ENCODE peak calls at places on chromosomes 2 and 18, in eight cellular contexts. B is tibial nerve, U is endodermal cell, H is RWPE1, Q is Caco-2, G is bronchial epithelial cell, T is GM12865, D is uterus. K is an unnamed sample.

GRCh38 chr2:53751728-53752127 is 15.9 kb upstream of the CHAC2 start:
- DNase-seq in B (no peak), D (no peak), H (peak; percentile 73), G (peak; percentile 92), T (peak; percentile 53), Q (no peak), U (no peak), K (peak; percentile 42)

GRCh38 chr2:100835253-100835652 is 15.3 kb downstream of the NPAS2 start:
- DNase-seq in B (no peak), G (no peak), D (no peak), T (no peak), U (no peak), Q (no peak), H (no peak), K (no peak)

GRCh38 chr2:185144159-185144919 is 546.0 kb downstream of the ZNF804A start:
- DNase-seq in T (no peak), H (no peak), U (no peak), Q (no peak), B (no peak), D (no peak), G (no peak), K (no peak)

GRCh38 chr2:112846056-112846455 is 9.5 kb upstream of the IL1B start:
- DNase-seq in U (peak; percentile 22), H (no peak), Q (no peak), T (no peak), D (no peak), G (no peak), B (no peak), K (no peak)

GRCh38 chr2:172995323-172996244 is 80.1 kb upstream of the MAP3K20 start:
- DNase-seq in B (peak; percentile 62), G (peak; percentile 93), T (no peak), D (peak; percentile 45), Q (peak; percentile 79), H (peak; percentile 87), U (no peak), K (no peak)

GRCh38 chr2:158602027-158602426 is 145.3 kb downstream of the PKP4 start:
- DNase-seq in T (no peak), D (no peak), Q (no peak), B (no peak), U (no peak), H (no peak), G (peak; percentile 37), K (no peak)

GRCh38 chr2:37847792-37848191 is 77.3 kb upstream of the RMDN2 start:
- DNase-seq in H (peak; percentile 14), G (peak; percentile 67), T (no peak), Q (no peak), U (no peak), D (no peak), B (no peak), K (no peak)

GRCh38 chr2:109020217-109020637 is 31.2 kb upstream of the EDAR start:
- DNase-seq in B (no peak), G (no peak), Q (peak; percentile 47), D (no peak), U (no peak), T (no peak), H (no peak), K (no peak)

GRCh38 chr2:238839428-238839827 is 8.5 kb upstream of the TWIST2 start:
- DNase-seq in T (no peak), G (no peak), D (no peak), Q (no peak), H (no peak), B (no peak), U (no peak), K (no peak)

GRCh38 chr2:53004413-53004812 is 763.2 kb upstream of the CHAC2 start:
- DNase-seq in Q (no peak), T (no peak), B (no peak), U (no peak), D (no peak), H (no peak), G (no peak), K (no peak)

GRCh38 chr18:5628512-5629255 is 84.9 kb upstream of the EPB41L3 start:
- DNase-seq in D (peak; percentile 39), T (no peak), Q (peak; percentile 54), G (no peak), U (peak; percentile 79), B (no peak), H (no peak), K (peak; percentile 45)

GRCh38 chr2:220891405-220891804 is 680.7 kb downstream of the EPHA4 start:
- DNase-seq in Q (peak; percentile 16), U (peak; percentile 52), H (peak; percentile 91), D (no peak), T (no peak), B (no peak), G (peak; percentile 94), K (no peak)

DNA sequence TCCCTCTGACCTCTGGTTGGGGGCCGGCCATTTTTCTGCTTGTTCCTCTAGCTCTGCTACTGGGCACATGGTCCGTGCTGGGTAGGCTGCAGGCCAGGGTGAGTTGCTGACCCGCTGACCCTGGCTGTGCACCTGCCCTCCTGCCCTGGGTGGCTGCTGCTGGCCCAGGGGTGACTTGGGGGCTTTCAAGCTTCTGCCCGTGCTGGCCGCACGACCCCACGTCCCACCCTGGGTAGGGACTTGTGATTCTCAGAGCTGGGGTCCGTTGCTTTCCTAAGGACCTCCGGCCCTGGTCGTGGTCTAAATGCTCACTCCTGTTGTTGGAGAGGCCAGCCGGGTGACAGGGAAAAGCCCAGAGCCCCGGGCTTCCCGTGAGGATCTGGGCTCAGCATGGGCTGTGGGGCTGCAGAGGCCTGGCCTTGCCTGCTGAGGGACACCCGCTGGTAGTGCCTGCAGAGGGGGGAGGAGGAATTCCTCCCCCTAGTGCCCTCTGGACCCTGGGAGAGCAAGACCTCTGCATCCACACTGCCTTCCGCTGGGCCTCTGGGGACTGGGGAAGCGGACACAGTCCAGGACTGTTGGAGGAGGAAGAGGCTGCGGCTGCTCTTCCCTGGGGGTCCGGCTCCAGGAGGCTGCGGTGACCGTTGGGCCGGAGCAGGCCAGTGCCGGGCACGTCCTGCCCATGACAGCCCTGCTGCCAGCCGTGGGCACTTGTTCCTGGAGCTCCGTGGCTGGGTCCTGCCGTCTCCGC is 6.3 kb upstream of the GAL3ST2 start:
- DNase-seq in Q (peak; percentile 54), H (no peak), U (peak; percentile 69), G (no peak), D (no peak), B (no peak), T (no peak), K (peak; percentile 15)
- TF ChIP-seq CTCF in Q (no peak), H (no peak), U (no peak), G (no peak), D (no peak), B (no peak), T (no peak), K (no peak)

DNA sequence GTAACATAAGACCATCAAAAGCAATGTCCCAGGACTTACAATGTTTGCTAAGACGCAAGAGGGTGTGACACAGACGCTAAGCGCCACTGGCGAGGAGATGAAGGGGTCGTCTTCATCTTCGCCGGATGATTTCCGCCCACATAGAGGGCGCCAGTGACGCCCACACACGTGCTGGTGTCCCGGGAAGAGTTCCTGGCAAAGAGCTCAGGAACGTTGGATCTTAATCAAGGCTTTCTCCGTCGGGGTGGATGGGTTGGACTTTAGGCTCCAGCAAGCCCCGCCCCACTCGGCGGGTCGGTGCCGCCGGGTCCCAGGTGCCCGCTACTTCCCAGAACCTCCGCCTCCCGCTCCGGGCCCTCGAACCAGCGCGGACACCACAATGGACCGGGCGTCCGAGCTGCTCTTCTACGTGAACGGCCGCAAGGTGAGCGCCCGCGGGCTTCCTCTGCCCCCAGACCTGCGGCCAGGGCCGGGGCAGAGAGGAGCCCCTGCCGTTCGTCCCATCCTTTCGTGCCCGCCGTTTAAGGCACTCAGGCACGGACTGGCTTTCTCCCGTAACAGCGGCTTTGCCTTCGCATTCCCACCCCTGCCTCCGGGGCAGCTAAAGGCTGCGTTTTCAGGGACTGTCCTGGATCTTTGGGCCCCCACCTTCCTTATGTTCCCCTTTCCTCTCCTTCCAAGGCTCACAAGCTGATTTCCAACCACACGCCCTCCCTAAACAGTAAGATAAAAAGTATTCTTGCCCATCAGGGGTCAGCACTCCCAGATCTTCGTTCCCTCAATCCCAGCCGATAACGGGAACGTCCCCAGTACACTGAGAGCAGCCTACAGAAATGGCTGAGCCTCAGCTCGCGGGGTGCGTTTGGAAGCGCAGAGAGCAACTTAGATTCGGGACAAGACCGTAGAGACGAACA is at the start of gene AOX1:
- DNase-seq in B (peak; percentile 78), H (peak; percentile 66), T (peak; percentile 3), Q (no peak), D (peak; percentile 71), U (peak; percentile 92), G (peak; percentile 44), K (peak; percentile 37)
- TF ChIP-seq CTCF in B (no peak), H (peak; percentile 6), T (no peak), Q (no peak), D (no peak), U (peak; percentile 41), G (peak; percentile 10), K (no peak)

GRCh38 chr18:55510809-55511208 is 77.2 kb downstream of the TCF4 start:
- DNase-seq in D (peak; percentile 42), T (no peak), U (no peak), H (no peak), Q (no peak), G (peak; percentile 54), B (peak; percentile 58), K (no peak)

GRCh38 chr18:55513199-55513598 is 74.8 kb downstream of the TCF4 start:
- DNase-seq in T (no peak), U (no peak), B (no peak), H (no peak), Q (no peak), D (no peak), G (peak; percentile 69), K (no peak)

GRCh38 chr18:55511277-55511676 is 76.7 kb downstream of the TCF4 start:
- DNase-seq in T (no peak), U (no peak), G (no peak), H (no peak), B (no peak), Q (no peak), D (no peak), K (no peak)

GRCh38 chr18:55508637-55509036 is 79.4 kb downstream of the TCF4 start:
- DNase-seq in Q (no peak), D (no peak), H (no peak), U (no peak), G (no peak), B (no peak), T (no peak), K (no peak)

GRCh38 chr18:55509631-55510372 is 78.2 kb downstream of the TCF4 start:
- DNase-seq in T (peak; percentile 83), D (no peak), U (no peak), G (peak; percentile 83), H (no peak), B (no peak), Q (no peak), K (peak; percentile 45)
- TF ChIP-seq CTCF in T (no peak), D (no peak), U (no peak), G (no peak), H (no peak), B (no peak), Q (no peak), K (no peak)

DNA sequence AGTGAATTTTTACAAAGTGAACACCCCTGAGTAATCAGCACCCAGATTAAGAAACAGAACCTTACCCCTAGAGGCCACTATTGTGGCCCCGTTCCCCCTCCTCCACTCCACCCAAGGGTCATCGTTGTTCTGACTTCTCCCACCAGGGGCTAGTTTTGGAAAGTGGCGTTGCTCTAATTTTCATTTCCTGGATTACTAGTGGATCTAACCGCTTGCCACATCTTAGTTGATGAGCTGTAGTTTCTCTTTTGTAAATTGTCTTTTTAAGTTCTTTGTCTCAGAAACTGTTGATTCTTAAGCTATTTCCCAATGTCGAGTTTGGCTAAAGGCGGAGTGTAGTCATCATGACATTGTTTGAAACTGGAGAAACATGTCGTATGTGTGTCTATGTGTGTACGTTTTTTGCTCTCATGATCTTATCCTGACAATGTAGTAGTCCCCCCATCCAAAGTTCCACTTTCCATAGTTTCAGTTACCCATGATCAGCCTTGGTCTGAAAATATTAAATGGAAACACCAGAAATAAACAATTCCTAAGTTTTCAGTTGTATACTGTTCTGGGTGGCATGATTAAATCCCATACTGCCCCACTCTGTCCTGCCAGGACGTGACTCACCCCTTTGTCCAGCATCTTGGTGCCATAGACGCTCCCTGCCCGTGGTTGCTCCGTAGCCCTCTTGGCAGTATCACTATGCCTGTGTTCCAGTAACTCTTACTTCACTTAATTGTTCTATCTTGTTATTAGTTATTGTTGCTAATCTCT is 71.0 kb upstream of the SP3 start:
- DNase-seq in D (no peak), Q (peak; percentile 41), U (no peak), T (peak; percentile 31), G (peak; percentile 42), B (no peak), H (no peak), K (no peak)
- TF ChIP-seq CTCF in D (no peak), Q (peak; percentile 21), U (peak; percentile 76), T (peak; percentile 18), G (no peak), B (no peak), H (no peak), K (no peak)